ENCODE peak calls at places on chromosomes 2 and 18, in nine cellular contexts. P, L, M, T, V, U, F, I and G are unnamed samples.

GRCh38 chr18:22115573-22115972 is 53.8 kb upstream of the GATA6 start:
- DNase-seq in M (no peak), V (no peak), P (no peak), U (no peak), L (no peak), F (no peak), T (peak), I (no peak), G (no peak)

GRCh38 chr2:237714690-237715458 is 83.7 kb upstream of the RBM44 start:
- DNase-seq in T (no peak), U (no peak), F (no peak), V (no peak), P (no peak), L (peak), M (no peak), I (no peak), G (no peak)

GRCh38 chr18:69557246-69557781 is 156.6 kb downstream of the DOK6 start:
- DNase-seq in V (no peak), P (no peak), F (no peak), I (no peak), L (no peak), U (no peak), T (no peak), M (no peak), G (no peak)

GRCh38 chr2:200320991-200321390 is 14.5 kb downstream of the SPATS2L start:
- DNase-seq in M (no peak), F (no peak), I (no peak), V (no peak), U (no peak), T (no peak), L (no peak), P (no peak), G (no peak)

GRCh38 chr2:239275037-239275685 is 125.7 kb downstream of the HDAC4 start:
- DNase-seq in L (peak), V (peak), M (peak), U (peak), P (no peak), F (peak), T (peak), I (peak), G (no peak)

GRCh38 chr2:64645014-64645418 is 8.7 kb downstream of the SERTAD2 start:
- DNase-seq in L (peak), P (peak), I (no peak), U (no peak), M (peak), V (no peak), T (peak), F (peak), G (peak)

GRCh38 chr2:64837925-64838641 is 151.1 kb upstream of the SLC1A4 start:
- DNase-seq in U (peak), V (peak), T (no peak), F (peak), L (peak), M (no peak), P (no peak), I (peak), G (no peak)

GRCh38 chr2:18611184-18611583 is 21.8 kb upstream of the NT5C1B start:
- DNase-seq in I (no peak), V (no peak), L (peak), T (no peak), F (no peak), U (no peak), P (peak), M (no peak), G (no peak)

GRCh38 chr2:133338224-133338623 is 230.0 kb downstream of the NCKAP5 start:
- DNase-seq in T (no peak), I (no peak), F (no peak), U (no peak), P (no peak), M (no peak), V (no peak), L (peak), G (no peak)

GRCh38 chr2:191789791-191790190 is 57.1 kb downstream of the CAVIN2 start:
- DNase-seq in P (no peak), M (no peak), L (no peak), V (no peak), U (no peak), I (no peak), T (no peak), F (no peak), G (no peak)

GRCh38 chr2:85765081-85765731 is 11.4 kb downstream of the ATOH8 start:
- DNase-seq in L (no peak), T (no peak), M (no peak), I (no peak), P (no peak), F (no peak), U (no peak), V (no peak), G (no peak)

GRCh38 chr2:144323946-144324345 is 196.0 kb downstream of the ZEB2 start:
- DNase-seq in F (no peak), T (no peak), V (no peak), L (no peak), M (no peak), P (no peak), U (no peak), I (no peak), G (no peak)

GRCh38 chr2:61021228-61021660 is 3.2 kb upstream of the PUS10 start:
- DNase-seq in I (no peak), T (no peak), F (no peak), L (no peak), M (no peak), P (no peak), U (no peak), V (no peak), G (no peak)

GRCh38 chr2:227536445-227536844 is 62.2 kb upstream of the SCYGR2 start:
- DNase-seq in I (no peak), V (no peak), P (no peak), T (no peak), F (no peak), U (peak), M (no peak), L (no peak), G (peak)

GRCh38 chr2:145199832-145200231 is 679.9 kb upstream of the ZEB2 start:
- DNase-seq in T (no peak), P (no peak), M (no peak), I (no peak), F (no peak), L (no peak), U (no peak), V (no peak), G (no peak)

GRCh38 chr2:161075701-161076100 is 84.5 kb upstream of the TANK start:
- DNase-seq in U (no peak), M (no peak), V (no peak), L (no peak), P (no peak), I (no peak), F (no peak), T (no peak), G (no peak)

GRCh38 chr2:163646659-163647058 is 89.1 kb downstream of the FIGN start:
- DNase-seq in M (no peak), U (no peak), P (no peak), V (no peak), F (no peak), T (no peak), L (no peak), I (no peak), G (peak)

GRCh38 chr2:127607399-127607908 is 38.5 kb upstream of the GPR17 start:
- DNase-seq in M (no peak), P (no peak), I (no peak), T (no peak), V (no peak), L (no peak), U (no peak), F (no peak), G (no peak)

GRCh38 chr18:3529077-3529476 is 79.1 kb downstream of the TGIF1 start:
- DNase-seq in L (no peak), F (no peak), I (no peak), V (no peak), T (no peak), P (no peak), M (no peak), U (no peak), G (no peak)

GRCh38 chr2:98454500-98455235 is 10.0 kb downstream of the INPP4A start:
- DNase-seq in I (no peak), P (peak), V (no peak), L (peak), T (no peak), U (peak), M (no peak), F (peak), G (no peak)